ENCODE peak calls at places on chromosomes 3 and 15, in nine cellular contexts. M, T, E, W, D, O, H, K and Z are unnamed samples.

GRCh38 chr3:127426444-127427168 is 138.8 kb upstream of the PRR20G start:
- DNase-seq in M (peak; percentile 45), T (peak; percentile 18), E (no peak), W (no peak), D (no peak), O (no peak), H (peak; percentile 5), K (no peak), Z (no peak)

GRCh38 chr15:42911058-42911592 is 9.5 kb downstream of the TTBK2 start:
- DNase-seq in M (no peak), T (no peak), E (no peak), W (no peak), D (peak; percentile 46), O (no peak), H (no peak), K (no peak), Z (no peak)

GRCh38 chr3:118628704-118629341 is 405.8 kb downstream of the IGSF11 start:
- DNase-seq in M (no peak), T (peak; percentile 87), E (peak; percentile 79), W (no peak), D (peak; percentile 72), O (no peak), H (peak; percentile 91), K (peak; percentile 39), Z (no peak)

GRCh38 chr3:44136421-44136820 is 105.3 kb upstream of the TOPAZ1 start:
- DNase-seq in M (no peak), T (no peak), E (peak; percentile 64), W (no peak), D (no peak), O (no peak), H (no peak), K (no peak), Z (no peak)

GRCh38 chr3:101100361-101101009 is 107.3 kb upstream of the ABI3BP start:
- DNase-seq in M (no peak), T (no peak), E (no peak), W (no peak), D (no peak), O (no peak), H (no peak), K (no peak), Z (no peak)

GRCh38 chr3:63576826-63577225 is 75.6 kb upstream of the SNTN start:
- DNase-seq in M (no peak), T (no peak), E (no peak), W (no peak), D (no peak), O (no peak), H (no peak), K (no peak), Z (no peak)

GRCh38 chr3:193974591-193974990 is 161.4 kb upstream of the HES1 start:
- DNase-seq in M (no peak), T (no peak), E (no peak), W (no peak), D (peak; percentile 40), O (no peak), H (no peak), K (no peak), Z (no peak)

GRCh38 chr3:186821429-186822367 is 15.4 kb upstream of the RFC4 start:
- DNase-seq in M (no peak), T (no peak), E (no peak), W (no peak), D (peak; percentile 83), O (no peak), H (no peak), K (no peak), Z (no peak)

GRCh38 chr3:150469931-150470740 is 62.0 kb downstream of the TSC22D2 start:
- DNase-seq in M (no peak), T (no peak), E (no peak), W (no peak), D (peak; percentile 79), O (no peak), H (no peak), K (no peak), Z (no peak)

GRCh38 chr3:109184726-109185125 is 48.2 kb downstream of the C3orf85 start:
- DNase-seq in M (no peak), T (no peak), E (no peak), W (no peak), D (no peak), O (no peak), H (no peak), K (no peak), Z (no peak)

GRCh38 chr3:148309390-148310035 is 388.2 kb upstream of the AGTR1 start:
- DNase-seq in M (no peak), T (peak; percentile 45), E (peak; percentile 52), W (no peak), D (peak; percentile 51), O (no peak), H (peak; percentile 33), K (no peak), Z (no peak)

GRCh38 chr3:192653862-192654261 is 73.5 kb downstream of the FGF12 start:
- DNase-seq in M (no peak), T (no peak), E (no peak), W (no peak), D (no peak), O (no peak), H (no peak), K (no peak), Z (no peak)

GRCh38 chr15:71131601-71132357 is 16.5 kb downstream of the THSD4 start:
- DNase-seq in M (no peak), T (no peak), E (no peak), W (no peak), D (no peak), O (no peak), H (no peak), K (no peak), Z (no peak)

GRCh38 chr3:53198996-53199395 is 38.0 kb downstream of the PRKCD start:
- DNase-seq in M (no peak), T (no peak), E (no peak), W (no peak), D (no peak), O (no peak), H (no peak), K (no peak), Z (peak; percentile 55)

GRCh38 chr3:53200501-53201189 is 39.6 kb downstream of the PRKCD start:
- DNase-seq in M (no peak), T (no peak), E (no peak), W (no peak), D (no peak), O (no peak), H (no peak), K (no peak), Z (peak; percentile 53)

GRCh38 chr3:53199834-53200233 is 38.8 kb downstream of the PRKCD start:
- DNase-seq in M (no peak), T (no peak), E (no peak), W (no peak), D (no peak), O (no peak), H (no peak), K (no peak), Z (peak; percentile 29)

GRCh38 chr3:53196575-53197407 is 35.8 kb downstream of the PRKCD start:
- DNase-seq in M (no peak), T (peak; percentile 82), E (peak; percentile 32), W (no peak), D (peak; percentile 62), O (no peak), H (peak; percentile 34), K (no peak), Z (peak; percentile 43)

DNA sequence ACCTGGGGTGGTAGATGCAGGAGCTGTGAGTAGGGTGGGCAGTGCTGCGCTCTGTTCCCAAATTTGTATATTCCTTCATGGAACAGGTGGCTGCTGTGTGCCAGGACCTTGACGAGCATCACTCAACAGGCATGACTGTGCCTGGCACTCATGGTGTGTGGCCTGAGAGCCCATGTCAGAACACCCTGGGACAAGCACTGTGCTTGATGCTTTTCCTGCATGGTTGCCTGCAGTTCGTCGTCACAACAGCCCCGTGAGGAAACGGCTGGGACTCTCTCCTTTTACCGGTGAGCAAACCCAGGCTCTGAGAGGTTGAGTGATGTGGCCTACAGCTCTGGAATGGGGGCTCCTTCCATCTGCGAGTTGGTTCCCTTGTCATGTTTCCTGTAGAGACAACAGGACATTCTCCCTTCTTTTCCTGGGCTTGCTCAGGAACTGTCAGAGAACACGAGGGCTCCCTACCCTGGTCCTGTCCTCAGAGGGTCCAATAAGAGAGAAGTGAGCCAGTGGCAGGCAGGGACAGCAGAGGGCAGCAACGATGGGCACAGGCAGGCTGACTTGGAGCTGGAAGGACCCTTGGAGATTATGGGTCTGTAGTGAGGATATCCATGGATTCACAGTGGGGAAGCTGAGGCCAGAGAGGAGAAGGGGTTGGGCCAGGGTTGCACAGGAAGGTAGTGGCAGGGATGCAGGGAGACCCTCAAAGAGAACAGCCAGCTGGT is 37.4 kb downstream of the PRKCD start:
- DNase-seq in M (no peak), T (peak; percentile 59), E (no peak), W (no peak), D (no peak), O (no peak), H (no peak), K (no peak), Z (peak; percentile 56)
- TF ChIP-seq CTCF in M (no peak), T (peak; percentile 41), E (no peak), W (no peak), D (no peak), O (no peak), H (no peak), K (no peak), Z (peak; percentile 42)

DNA sequence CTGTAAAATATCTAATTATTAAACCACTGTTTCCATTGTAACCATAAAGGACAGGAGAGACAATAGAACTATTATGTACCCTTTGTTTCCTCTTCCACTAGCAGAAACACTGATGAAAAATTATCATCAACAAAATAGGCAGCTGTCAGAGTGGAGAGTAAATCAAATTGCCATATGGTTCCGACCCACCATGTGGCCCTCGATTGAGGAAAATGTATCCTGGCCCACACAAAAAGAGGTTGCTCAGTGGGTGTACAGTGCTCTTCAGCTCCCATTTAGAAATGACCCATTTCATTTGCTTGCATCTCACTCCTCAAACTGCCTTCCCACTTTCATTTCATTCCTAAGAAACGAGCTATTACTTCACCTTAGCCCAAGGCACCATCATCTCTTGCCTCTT is 570.6 kb upstream of the UBE2E2 start:
- DNase-seq in M (no peak), T (no peak), E (no peak), W (no peak), D (no peak), O (no peak), H (no peak), K (no peak), Z (no peak)
- TF ChIP-seq CTCF in M (no peak), T (no peak), E (no peak), W (no peak), D (no peak), O (no peak), H (no peak), K (no peak), Z (no peak)

GRCh38 chr3:72255736-72256559 is 471.0 kb upstream of the PROK2 start:
- DNase-seq in M (peak; percentile 82), T (no peak), E (no peak), W (no peak), D (no peak), O (no peak), H (no peak), K (no peak), Z (no peak)
- TF ChIP-seq CTCF in M (peak; percentile 13), T (no peak), E (no peak), W (no peak), D (no peak), O (no peak), H (no peak), K (no peak), Z (peak; percentile 42)

DNA sequence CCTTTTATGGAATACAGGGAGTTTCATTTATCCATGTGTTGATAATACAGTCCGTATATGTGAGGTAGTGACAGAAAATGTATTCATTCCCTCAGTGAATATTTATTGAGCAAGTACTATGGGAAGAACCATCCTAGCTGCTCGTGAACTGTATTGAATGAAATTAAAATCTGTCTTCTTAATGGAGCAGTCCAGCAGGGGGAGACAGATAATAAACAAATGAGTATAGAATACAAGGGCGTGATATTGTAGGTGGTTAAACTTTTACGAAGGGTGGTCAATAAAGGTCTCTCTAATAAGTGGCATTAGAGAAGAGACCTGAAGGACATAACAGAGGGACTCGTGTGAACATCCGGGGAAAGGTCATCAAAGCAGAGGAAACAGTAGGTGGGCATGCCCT is 62.7 kb upstream of the OSTN start:
- DNase-seq in M (no peak), T (no peak), E (no peak), W (no peak), D (peak; percentile 18), O (no peak), H (no peak), K (no peak), Z (no peak)
- TF ChIP-seq CTCF in M (no peak), T (peak; percentile 63), E (no peak), W (no peak), D (peak; percentile 44), O (no peak), H (peak; percentile 37), K (no peak), Z (peak; percentile 78)